ENCODE peak calls at places on chromosomes 11 and 22, in seven cellular contexts. N, U, S, X, Z, L and K are unnamed samples.

GRCh38 chr22:44154431-44154942 is 26.2 kb upstream of the PARVG start:
- DNase-seq in N (peak), U (peak), S (no peak), X (no peak), Z (no peak), L (peak), K (no peak)

GRCh38 chr11:45042560-45042959 is 91.9 kb upstream of the TP53I11 start:
- DNase-seq in N (peak), U (no peak), S (no peak), X (no peak), Z (no peak), L (peak), K (no peak)

GRCh38 chr22:22431271-22432220 is 77.0 kb downstream of the ZNF280B start:
- DNase-seq in N (peak), U (peak), S (peak), X (peak), Z (peak), L (peak), K (peak)

GRCh38 chr11:58926251-58926650 is 13.0 kb upstream of the GLYATL1 start:
- DNase-seq in N (no peak), U (no peak), S (no peak), X (no peak), Z (no peak), L (no peak), K (no peak)

GRCh38 chr22:22021160-22021750 is 38.7 kb upstream of the TOP3B start:
- DNase-seq in N (no peak), U (no peak), S (no peak), X (no peak), Z (no peak), L (no peak), K (no peak)

GRCh38 chr11:74731301-74732094 is at the start of gene CHRDL2:
- DNase-seq in N (peak), U (peak), S (peak), X (peak), Z (no peak), L (peak), K (no peak)

GRCh38 chr11:130166457-130166784 is 6.8 kb downstream of the ST14 start:
- DNase-seq in N (peak), U (peak), S (peak), X (no peak), Z (no peak), L (peak), K (peak)

GRCh38 chr11:12137005-12137690 is 26.8 kb downstream of the MICAL2 start:
- DNase-seq in N (no peak), U (no peak), S (no peak), X (no peak), Z (peak), L (no peak), K (no peak)

GRCh38 chr11:123460006-123460700 is 30.1 kb downstream of the GRAMD1B start:
- DNase-seq in N (no peak), U (no peak), S (no peak), X (no peak), Z (no peak), L (no peak), K (no peak)

GRCh38 chr11:100684101-100685065 is 2.7 kb upstream of the ARHGAP42 start:
- DNase-seq in N (no peak), U (no peak), S (no peak), X (no peak), Z (no peak), L (no peak), K (no peak)

GRCh38 chr22:42052765-42053164 is 17.8 kb downstream of the NAGA start:
- DNase-seq in N (no peak), U (no peak), S (no peak), X (no peak), Z (no peak), L (no peak), K (no peak)

GRCh38 chr22:32389685-32390084 is 22.4 kb downstream of the RTCB start:
- DNase-seq in N (peak), U (peak), S (peak), X (no peak), Z (no peak), L (no peak), K (no peak)

GRCh38 chr22:24068717-24069116 is 57.6 kb downstream of the CABIN1 start:
- DNase-seq in N (no peak), U (no peak), S (no peak), X (no peak), Z (peak), L (no peak), K (no peak)

GRCh38 chr11:130773436-130773835 is 142.8 kb downstream of the SNX19 start:
- DNase-seq in N (no peak), U (no peak), S (no peak), X (no peak), Z (no peak), L (no peak), K (no peak)

GRCh38 chr11:63687845-63688244 is 6.5 kb downstream of the RTN3 start:
- DNase-seq in N (no peak), U (no peak), S (no peak), X (no peak), Z (no peak), L (no peak), K (no peak)

GRCh38 chr22:43777204-43777671 is 34.9 kb downstream of the EFCAB6 start:
- DNase-seq in N (peak), U (peak), S (no peak), X (no peak), Z (no peak), L (peak), K (no peak)

GRCh38 chr11:112751312-112751711 is 209.9 kb upstream of the NCAM1 start:
- DNase-seq in N (no peak), U (no peak), S (no peak), X (no peak), Z (peak), L (no peak), K (no peak)

GRCh38 chr11:131744847-131745246 is 374.4 kb downstream of the NTM start:
- DNase-seq in N (peak), U (no peak), S (no peak), X (no peak), Z (no peak), L (no peak), K (no peak)

GRCh38 chr11:96264364-96264763 is 78.6 kb downstream of the MAML2 start:
- DNase-seq in N (no peak), U (no peak), S (no peak), X (no peak), Z (no peak), L (no peak), K (no peak)

GRCh38 chr11:96265236-96265737 is 77.7 kb downstream of the MAML2 start:
- DNase-seq in N (no peak), U (no peak), S (no peak), X (no peak), Z (no peak), L (no peak), K (no peak)

GRCh38 chr11:96265972-96266371 is 77.0 kb downstream of the MAML2 start:
- DNase-seq in N (no peak), U (no peak), S (no peak), X (no peak), Z (no peak), L (no peak), K (no peak)

GRCh38 chr11:96260526-96260925 is 82.5 kb downstream of the MAML2 start:
- DNase-seq in N (no peak), U (no peak), S (no peak), X (no peak), Z (no peak), L (no peak), K (no peak)

DNA sequence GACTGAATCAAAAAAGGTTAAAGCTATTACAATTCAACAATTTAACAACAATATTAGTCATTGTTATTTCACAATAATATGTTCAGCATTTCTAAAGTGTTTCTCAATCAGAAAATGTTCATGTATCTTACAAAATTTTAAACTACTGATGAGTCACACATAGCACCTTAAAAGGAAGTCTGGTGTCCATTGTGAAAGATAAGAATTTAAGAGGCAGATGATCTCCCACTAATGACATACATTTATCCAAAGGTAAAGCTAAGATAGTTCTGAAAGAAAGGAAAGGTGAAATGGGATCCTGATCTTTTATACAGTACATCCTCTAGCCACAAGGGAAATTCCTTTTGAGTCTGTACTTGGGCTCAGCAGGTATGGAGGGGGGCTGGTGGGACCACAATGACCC is 79.6 kb downstream of the MAML2 start:
- DNase-seq in N (peak), U (peak), S (no peak), X (no peak), Z (no peak), L (peak), K (no peak)
- TF ChIP-seq CTCF in N (no peak), U (no peak), S (no peak), X (no peak), Z (no peak), L (no peak), K (no peak)

DNA sequence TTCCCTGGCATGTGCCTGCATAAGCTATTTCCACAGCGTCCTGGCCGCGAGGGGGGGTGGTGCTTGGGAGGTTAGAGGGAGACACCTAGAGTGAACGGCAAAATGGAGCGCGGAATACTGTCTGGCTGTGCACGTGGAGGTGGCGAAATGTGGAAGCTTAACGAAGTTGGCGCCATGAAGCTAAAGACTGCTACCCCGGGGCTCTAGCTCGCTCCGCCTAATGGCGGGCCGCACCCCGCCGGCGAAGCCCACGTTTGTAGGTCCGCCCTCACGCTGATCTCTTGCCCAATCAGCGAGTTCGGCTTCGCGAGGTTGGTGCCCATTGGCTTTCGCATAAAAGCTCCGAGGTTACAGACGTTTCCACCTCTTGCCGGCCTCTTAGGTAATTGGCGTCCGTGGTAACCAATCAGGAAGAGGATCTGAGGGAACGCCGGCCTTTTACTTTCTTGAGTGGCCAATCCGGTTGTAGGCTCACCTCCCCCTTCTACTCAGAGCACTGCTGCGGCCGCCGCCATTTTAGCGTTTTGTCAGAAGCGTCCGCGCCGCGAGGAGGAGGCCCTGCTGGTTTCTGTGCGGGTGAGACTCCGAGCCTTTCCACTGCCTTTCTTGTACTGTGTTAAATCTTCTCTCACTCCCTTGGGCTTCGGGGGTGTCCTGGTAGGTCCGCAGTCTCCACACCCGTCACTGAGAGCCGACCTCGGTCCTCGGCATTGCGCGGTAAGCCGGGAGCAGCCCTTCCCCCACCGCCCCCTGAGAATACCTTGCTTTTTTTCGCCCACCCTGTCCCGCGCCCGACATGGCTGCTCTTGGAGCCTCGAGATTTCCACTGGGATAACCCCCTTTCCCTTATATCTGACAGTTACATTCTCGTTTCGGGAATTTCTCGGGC is at the start of gene RBM4:
- DNase-seq in N (peak), U (peak), S (peak), X (peak), Z (peak), L (peak), K (peak)
- TF ChIP-seq CTCF in N (peak), U (peak), S (no peak), X (peak), Z (no peak), L (peak), K (no peak)

GRCh38 chr22:30948930-30949342 is 19.6 kb downstream of the MORC2 start:
- DNase-seq in N (no peak), U (no peak), S (no peak), X (no peak), Z (no peak), L (peak), K (no peak)

GRCh38 chr22:30947163-30947820 is 21.3 kb downstream of the MORC2 start:
- DNase-seq in N (peak), U (no peak), S (no peak), X (no peak), Z (no peak), L (peak), K (no peak)

GRCh38 chr22:30946354-30946753 is 22.2 kb downstream of the MORC2 start:
- DNase-seq in N (no peak), U (no peak), S (no peak), X (no peak), Z (no peak), L (no peak), K (no peak)

GRCh38 chr22:30949934-30950660 is 18.5 kb downstream of the MORC2 start:
- DNase-seq in N (no peak), U (no peak), S (no peak), X (no peak), Z (no peak), L (no peak), K (no peak)

DNA sequence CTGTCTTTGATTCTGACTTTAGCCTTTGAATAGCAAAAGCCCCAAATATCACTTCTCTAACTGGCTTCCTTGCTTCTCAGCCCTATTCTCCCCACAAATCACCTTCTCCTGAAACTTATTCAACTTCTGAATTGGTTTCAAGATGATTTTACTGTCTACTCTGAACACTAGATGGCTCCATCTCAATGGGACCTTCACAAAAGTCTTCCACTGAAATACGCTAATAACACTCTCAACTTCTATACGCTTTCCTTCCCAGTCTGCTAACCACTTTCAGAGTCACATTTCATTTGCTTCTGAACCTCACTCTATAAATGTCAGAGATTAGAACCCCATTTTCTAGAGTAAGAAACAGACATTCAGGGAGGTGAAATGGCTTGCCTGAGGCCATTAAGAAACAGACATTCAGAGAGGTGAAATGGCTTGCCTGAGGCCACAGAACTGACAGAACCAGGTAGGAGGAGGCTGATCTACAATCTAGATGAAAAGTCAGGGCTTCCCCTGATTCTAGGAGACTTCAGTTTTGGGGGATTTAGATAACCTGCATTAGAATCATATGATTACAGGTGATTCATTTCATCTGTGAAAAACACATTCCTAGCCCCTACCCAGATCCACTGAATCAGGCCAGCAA is 20.6 kb downstream of the MORC2 start:
- DNase-seq in N (peak), U (peak), S (no peak), X (no peak), Z (no peak), L (peak), K (no peak)
- TF ChIP-seq CTCF in N (peak), U (peak), S (no peak), X (peak), Z (peak), L (peak), K (peak)

GRCh38 chr11:117950320-117950719 is 21.1 kb upstream of the TMPRSS13 start:
- DNase-seq in N (no peak), U (peak), S (no peak), X (no peak), Z (no peak), L (no peak), K (no peak)
- TF ChIP-seq CTCF in N (no peak), U (peak), S (no peak), X (peak), Z (peak), L (no peak), K (peak)

DNA sequence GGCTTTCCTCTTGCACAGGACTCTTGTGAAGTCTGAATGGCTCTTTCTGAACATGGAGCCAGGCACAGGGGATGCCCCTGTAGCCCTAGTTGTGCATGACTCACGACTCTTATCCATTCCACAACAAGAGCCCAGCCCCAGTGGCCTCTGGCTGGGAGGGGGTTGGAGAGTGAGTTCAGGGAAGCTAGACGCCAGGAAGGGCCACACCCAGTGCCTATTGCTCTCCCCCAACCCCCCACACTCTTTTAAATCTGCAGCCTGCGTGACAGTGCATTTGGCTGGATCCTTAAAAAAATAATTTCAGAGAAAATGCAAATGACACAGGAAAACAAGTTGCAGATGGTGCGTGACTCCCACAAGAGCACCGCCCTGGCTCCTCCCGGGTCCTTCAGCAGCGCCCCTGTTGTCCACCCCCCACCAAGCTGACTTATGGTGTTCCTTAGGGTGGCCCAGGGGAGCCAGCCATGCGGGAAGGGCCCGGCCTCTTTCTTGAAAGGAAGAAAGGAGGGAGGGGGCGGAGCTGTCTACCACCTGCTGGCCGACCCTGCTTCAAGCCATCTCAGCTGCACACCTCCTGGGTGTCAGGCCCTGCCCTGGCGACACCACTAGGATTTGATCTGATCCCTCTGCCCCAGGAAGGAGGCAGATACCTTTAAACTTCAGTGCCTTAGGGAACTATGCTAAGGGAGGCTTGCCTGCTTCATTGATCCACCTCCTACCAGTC is 74.7 kb downstream of the MN1 start:
- DNase-seq in N (peak), U (peak), S (peak), X (no peak), Z (peak), L (peak), K (no peak)
- TF ChIP-seq CTCF in N (no peak), U (no peak), S (no peak), X (no peak), Z (no peak), L (no peak), K (no peak)

DNA sequence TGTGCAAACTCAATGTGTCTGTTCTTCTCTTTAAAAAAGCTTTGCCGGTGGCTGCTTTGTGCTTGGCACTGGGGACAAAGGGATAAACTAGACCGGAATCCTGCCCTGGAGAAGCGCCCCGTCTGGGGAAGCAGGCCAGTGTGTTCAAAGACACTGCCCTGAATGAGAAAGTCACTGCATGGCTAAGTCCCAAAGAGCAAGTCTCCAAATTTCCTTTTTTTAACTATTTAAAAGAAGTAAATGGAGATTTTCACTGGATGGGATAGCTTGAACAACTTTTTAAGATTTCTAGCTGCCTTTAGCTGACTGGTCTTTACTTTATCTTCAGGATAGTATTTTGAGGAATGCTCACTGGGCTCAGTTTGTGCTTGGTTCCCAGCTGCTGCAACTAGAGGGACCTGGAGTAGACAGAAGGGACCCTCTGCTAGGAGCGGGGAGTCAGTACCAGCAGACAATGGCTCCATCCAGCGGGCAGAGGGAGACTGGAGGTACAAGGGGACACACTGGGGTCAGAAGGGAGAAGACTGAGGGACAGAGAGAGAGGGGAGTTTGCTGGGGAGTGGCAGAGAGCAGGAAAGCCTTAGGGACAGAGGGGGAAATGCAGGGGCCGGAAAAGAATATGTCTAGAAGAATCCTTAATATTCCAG is 22.2 kb upstream of the ACER3 start:
- DNase-seq in N (peak), U (peak), S (no peak), X (no peak), Z (no peak), L (no peak), K (no peak)
- TF ChIP-seq CTCF in N (peak), U (peak), S (no peak), X (no peak), Z (no peak), L (peak), K (no peak)